ENCODE peak calls at places on chromosomes 12 and 14, in eight cellular contexts. I is ecto neural progenitor cell; A is OCI-LY7; X is T-cell; W is NB4; E is activated T-cell treated with anti-CD3 and anti-CD28 coated beads, Interleukin-2, amount 50 U/mL, for 24 hours; S is uterus; O is NK-92 treated with Interleukin-12 subunit alpha and Interleukin-12 subunit beta, amount 100 ng/mL, for 24 hours. G is an unnamed sample.

GRCh38 chr12:87931764-87932163 is 97.4 kb downstream of the C12orf50 start:
- DNase-seq in I (no peak), W (no peak), E (no peak), X (no peak), O (no peak), S (no peak), A (no peak), G (no peak)

GRCh38 chr14:76516884-76517283 is 140.9 kb downstream of the ESRRB start:
- DNase-seq in A (no peak), X (no peak), S (no peak), I (no peak), E (no peak), O (no peak), W (peak), G (no peak)

GRCh38 chr14:79841433-79841832 is 369.9 kb downstream of the DIO2 start:
- DNase-seq in S (no peak), E (no peak), X (no peak), W (no peak), I (no peak), A (no peak), O (no peak), G (no peak)

GRCh38 chr14:81331229-81332026 is 68.7 kb downstream of the STON2 start:
- DNase-seq in X (no peak), E (no peak), O (no peak), W (no peak), A (no peak), I (no peak), S (no peak), G (no peak)

GRCh38 chr14:68506021-68506644 is 286.7 kb downstream of the ZFP36L1 start:
- DNase-seq in S (peak), I (no peak), E (no peak), A (peak), W (no peak), O (no peak), X (no peak), G (no peak)

GRCh38 chr12:118360785-118361404 is 11.8 kb downstream of the TAOK3 start:
- DNase-seq in X (no peak), E (no peak), W (peak), S (no peak), O (no peak), A (no peak), I (no peak), G (no peak)

GRCh38 chr12:50986961-50987737 is 34.8 kb downstream of the HIGD1C start:
- DNase-seq in I (no peak), E (no peak), O (no peak), S (peak), A (peak), X (peak), W (peak), G (no peak)

GRCh38 chr12:79886917-79887519 is 47.9 kb downstream of the PPP1R12A start:
- DNase-seq in X (no peak), S (no peak), I (no peak), E (no peak), W (peak), A (peak), O (no peak), G (no peak)

G was measured in effector memory CD4-positive, alpha-beta T cell.